ENCODE peak calls at places on chromosomes 7 and 10, in seven cellular contexts. U, P, M, D, J, H and W are unnamed samples.

GRCh38 chr7:156604311-156604710 is 36.3 kb upstream of the RNF32 start:
- DNase-seq in D (no peak), P (no peak), U (peak; percentile 12), M (no peak), J (no peak), H (no peak), W (no peak)

GRCh38 chr10:111595173-111595572 is 518.3 kb downstream of the ADRA2A start:
- DNase-seq in M (no peak), U (no peak), J (no peak), D (no peak), H (no peak), P (no peak), W (no peak)

GRCh38 chr7:41013117-41013516 is 689.8 kb downstream of the INHBA start:
- DNase-seq in U (no peak), J (no peak), H (no peak), M (no peak), D (no peak), P (no peak), W (no peak)

GRCh38 chr7:73329861-73330581 is 2.1 kb downstream of the FKBP6 start:
- DNase-seq in P (no peak), M (no peak), H (no peak), U (peak; percentile 36), J (peak; percentile 49), D (no peak), W (no peak)

GRCh38 chr10:131056781-131057180 is 254.7 kb downstream of the TCERG1L start:
- DNase-seq in H (no peak), P (no peak), D (no peak), M (no peak), U (no peak), J (no peak), W (no peak)

GRCh38 chr10:119663866-119664698 is 12.9 kb downstream of the BAG3 start:
- DNase-seq in M (peak; percentile 41), H (no peak), U (peak; percentile 62), D (no peak), J (no peak), P (no peak), W (no peak)

GRCh38 chr10:130411496-130412070 is 275.4 kb downstream of the GLRX3 start:
- DNase-seq in D (no peak), H (no peak), P (no peak), J (no peak), M (no peak), U (no peak), W (no peak)

GRCh38 chr7:135217645-135218509 is 6.6 kb upstream of the WDR91 start:
- DNase-seq in M (no peak), U (no peak), D (no peak), P (no peak), H (no peak), J (no peak), W (no peak)

GRCh38 chr7:100875356-100875751 is 451 bp downstream of the SRRT start:
- DNase-seq in H (no peak), U (peak; percentile 53), J (peak; percentile 37), M (no peak), D (no peak), P (peak; percentile 51), W (no peak)

GRCh38 chr10:117615649-117616048 is 73.1 kb downstream of the EMX2 start:
- DNase-seq in U (no peak), H (no peak), D (no peak), M (no peak), P (no peak), J (no peak), W (no peak)

GRCh38 chr10:80199828-80200227 is 5.5 kb downstream of the ANXA11 start:
- DNase-seq in H (no peak), M (no peak), J (peak; percentile 74), P (no peak), U (peak; percentile 95), D (no peak), W (peak; percentile 88)

GRCh38 chr7:124908258-124908657 is 21.4 kb downstream of the POT1 start:
- DNase-seq in H (no peak), D (no peak), M (no peak), J (no peak), P (no peak), U (peak; percentile 14), W (no peak)

GRCh38 chr10:98422182-98422581 is 7.2 kb upstream of the PYROXD2 start:
- DNase-seq in D (no peak), U (no peak), J (no peak), M (no peak), H (no peak), P (no peak), W (no peak)

GRCh38 chr7:31663072-31663471 is 23.9 kb upstream of the PPP1R17 start:
- DNase-seq in H (no peak), U (no peak), J (no peak), D (no peak), P (no peak), M (no peak), W (no peak)

GRCh38 chr7:149245244-149245643 is 5.8 kb downstream of the ZNF212 start:
- DNase-seq in H (peak; percentile 48), D (no peak), M (no peak), P (no peak), J (no peak), U (peak; percentile 65), W (no peak)

GRCh38 chr10:111475720-111476119 is 398.9 kb downstream of the ADRA2A start:
- DNase-seq in M (no peak), D (peak; percentile 14), P (no peak), H (no peak), U (peak; percentile 88), J (no peak), W (no peak)

GRCh38 chr10:93346712-93347111 is 135.4 kb downstream of the MYOF start:
- DNase-seq in H (no peak), M (no peak), U (peak; percentile 31), P (no peak), J (peak; percentile 55), D (peak; percentile 5), W (no peak)

GRCh38 chr7:42883950-42884349 is 27.9 kb downstream of the C7orf25 start:
- DNase-seq in U (no peak), H (no peak), M (no peak), J (no peak), D (no peak), P (no peak), W (no peak)

GRCh38 chr10:13882112-13882711 is 295.4 kb downstream of the PRPF18 start:
- DNase-seq in P (no peak), J (peak; percentile 76), H (no peak), M (no peak), U (peak; percentile 93), D (no peak), W (peak; percentile 99)

GRCh38 chr7:106068538-106068961 is 43.6 kb downstream of the SYPL1 start:
- DNase-seq in U (peak; percentile 67), P (no peak), J (no peak), D (no peak), H (no peak), M (no peak), W (no peak)

GRCh38 chr7:157234271-157234670 is 95.5 kb downstream of the UBE3C start:
- DNase-seq in H (no peak), J (no peak), P (no peak), M (no peak), U (peak; percentile 61), D (no peak), W (no peak)

GRCh38 chr7:115593111-115593510 is 437.5 kb downstream of the TFEC start:
- DNase-seq in U (no peak), P (no peak), D (no peak), H (no peak), M (no peak), J (no peak), W (no peak)

GRCh38 chr10:68666280-68666760 is 54.7 kb upstream of the CCAR1 start:
- DNase-seq in U (peak; percentile 93), D (peak; percentile 87), J (no peak), M (no peak), P (no peak), H (no peak), W (no peak)

GRCh38 chr7:88337556-88337955 is 30.9 kb upstream of the STEAP4 start:
- DNase-seq in M (no peak), H (no peak), D (no peak), J (no peak), U (peak; percentile 63), P (no peak), W (no peak)

GRCh38 chr10:24681476-24682088 is 42.1 kb downstream of the ARHGAP21 start:
- DNase-seq in J (peak; percentile 29), U (no peak), H (no peak), P (no peak), M (no peak), D (no peak), W (no peak)

GRCh38 chr7:99729501-99730261 is 5.3 kb downstream of the CYP3A7 start:
- DNase-seq in P (no peak), U (peak; percentile 45), D (peak; percentile 40), H (no peak), J (no peak), M (no peak), W (no peak)

GRCh38 chr7:37495574-37496184 is 47.0 kb upstream of the ELMO1 start:
- DNase-seq in J (peak; percentile 81), H (no peak), U (peak; percentile 51), P (peak; percentile 26), D (no peak), M (no peak), W (no peak)

GRCh38 chr7:155964543-155964942 is 152.3 kb upstream of the SHH start:
- DNase-seq in M (no peak), H (no peak), D (no peak), P (no peak), U (no peak), J (no peak), W (no peak)

GRCh38 chr7:1046722-1047679 is 2.7 kb downstream of the GPR146 start:
- DNase-seq in P (no peak), J (peak; percentile 54), D (no peak), U (no peak), H (no peak), M (peak; percentile 64), W (no peak)

GRCh38 chr10:116599991-116600390 is 9.2 kb downstream of the PNLIPRP1 start:
- DNase-seq in H (no peak), M (no peak), P (no peak), J (no peak), U (no peak), D (no peak), W (no peak)